ENCODE peak calls at places on chromosomes 5 and 9, in eight cellular contexts. J, O, F, T, D, A, M and Z are unnamed samples.

GRCh38 chr5:79544136-79544535 is 30.2 kb upstream of the HOMER1 start:
- DNase-seq in O (no peak), M (no peak), T (no peak), F (no peak), A (no peak), J (no peak), D (no peak), Z (no peak)

GRCh38 chr9:90515550-90515949 is 127.1 kb downstream of the DIRAS2 start:
- DNase-seq in M (no peak), O (no peak), D (no peak), A (no peak), F (no peak), T (no peak), J (no peak), Z (no peak)

GRCh38 chr5:81393783-81394718 is at the start of gene ACOT12:
- DNase-seq in F (no peak), T (no peak), O (no peak), J (no peak), A (peak; percentile 13), D (no peak), M (peak; percentile 18), Z (no peak)

GRCh38 chr9:116860509-116861120 is 173.5 kb downstream of the TRIM32 start:
- DNase-seq in J (peak; percentile 28), T (peak; percentile 54), O (no peak), D (peak; percentile 4), F (no peak), M (peak; percentile 68), A (peak; percentile 33), Z (no peak)

GRCh38 chr9:22969350-22969979 is 522.8 kb downstream of the DMRTA1 start:
- DNase-seq in A (no peak), F (no peak), M (no peak), O (no peak), T (no peak), D (no peak), J (no peak), Z (no peak)

GRCh38 chr5:108430931-108431608 is 49.2 kb upstream of the FBXL17 start:
- DNase-seq in A (no peak), J (no peak), D (no peak), T (peak; percentile 22), M (no peak), O (no peak), F (no peak), Z (no peak)

GRCh38 chr9:91177081-91177480 is 184.6 kb downstream of the AUH start:
- DNase-seq in D (no peak), T (no peak), A (no peak), J (no peak), F (no peak), M (no peak), O (no peak), Z (no peak)

GRCh38 chr9:3650994-3651622 is 125.3 kb upstream of the RFX3 start:
- DNase-seq in O (no peak), M (no peak), D (no peak), F (no peak), T (no peak), A (no peak), J (no peak), Z (no peak)

GRCh38 chr9:101398930-101399640 is 434 bp downstream of the ZNF189 start:
- DNase-seq in T (no peak), M (peak; percentile 28), D (no peak), J (no peak), O (peak; percentile 5), A (no peak), F (no peak), Z (no peak)

GRCh38 chr5:19795218-19795617 is 192.8 kb downstream of the CDH18 start:
- DNase-seq in J (no peak), T (peak; percentile 62), O (no peak), A (no peak), M (no peak), D (no peak), F (no peak), Z (no peak)

GRCh38 chr5:77683171-77683732 is 44.7 kb upstream of the OTP start:
- DNase-seq in F (no peak), T (no peak), J (no peak), O (no peak), A (no peak), M (no peak), D (no peak), Z (no peak)